ENCODE peak calls at places on chromosomes 4 and X, in seven cellular contexts. F is retinal pigment epithelial cell; O is ovary; C is CD8-positive, alpha-beta T cell; T is endothelial cell; U is choroid plexus epithelial cell; E is epithelial cell of esophagus. A is an unnamed sample.

GRCh38 chr4:159899596-159899995 is 796.7 kb downstream of the RAPGEF2 start:
- DNase-seq in O (no peak), F (no peak), T (no peak), U (no peak), E (no peak), C (no peak), A (no peak)

GRCh38 chr4:144683516-144683915 is 37.6 kb downstream of the HHIP start:
- DNase-seq in T (no peak), U (no peak), E (no peak), C (no peak), F (no peak), O (no peak), A (no peak)

GRCh38 chr4:83281326-83281725 is 3.3 kb downstream of the COQ2 start:
- DNase-seq in U (peak), T (no peak), O (no peak), C (no peak), E (no peak), F (no peak), A (no peak)

GRCh38 chrX:20479896-20480295 is 213.2 kb upstream of the RPS6KA3 start:
- DNase-seq in F (no peak), T (no peak), C (no peak), U (no peak), E (no peak), O (no peak), A (no peak)

GRCh38 chrX:39848900-39849299 is 248.9 kb downstream of the BCOR start:
- DNase-seq in O (no peak), T (no peak), E (no peak), C (no peak), F (no peak), U (peak), A (no peak)

GRCh38 chrX:71565634-71566033 is 12.6 kb upstream of the GCNA start:
- DNase-seq in E (no peak), U (peak), C (no peak), T (no peak), F (no peak), O (no peak), A (no peak)

GRCh38 chr4:156298230-156298629 is 344.6 kb upstream of the CTSO start:
- DNase-seq in E (peak), T (peak), U (peak), O (no peak), C (no peak), F (peak), A (no peak)

GRCh38 chrX:41779058-41779564 is 55.1 kb downstream of the GPR82 start:
- DNase-seq in F (peak), C (no peak), U (peak), T (no peak), O (no peak), E (peak), A (no peak)

GRCh38 chr4:174454815-174455473 is 67.3 kb downstream of the HPGD start:
- DNase-seq in U (no peak), T (no peak), E (no peak), O (no peak), F (no peak), C (no peak), A (no peak)

DNA sequence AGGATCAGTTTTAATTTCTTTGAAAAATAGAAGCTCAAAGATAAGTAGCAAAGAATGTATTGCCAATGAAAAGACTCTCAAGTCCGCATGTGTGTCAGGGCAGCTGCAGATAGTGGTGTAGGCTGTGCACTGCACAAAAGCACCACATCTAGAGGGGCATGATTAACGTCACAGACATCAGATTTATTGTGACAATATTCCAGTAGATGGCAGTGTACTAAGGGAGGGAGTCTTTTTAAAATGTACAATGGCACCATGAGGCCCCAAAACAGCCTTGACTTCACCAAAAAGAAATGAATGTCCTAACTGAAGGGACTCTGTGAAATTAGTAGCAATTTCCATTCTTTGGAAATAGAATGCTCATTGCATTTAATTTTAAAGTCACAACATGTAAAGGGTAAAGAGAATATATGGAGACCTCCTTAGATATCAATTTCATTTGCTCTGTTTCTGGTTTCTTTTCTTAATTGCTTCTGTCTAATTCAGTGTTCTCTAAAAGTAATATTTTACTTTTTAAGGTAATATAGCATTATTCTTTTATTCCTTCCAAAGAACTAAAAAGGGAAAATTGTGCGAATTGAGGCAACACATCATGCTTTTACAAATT is 98.4 kb downstream of the ZNF827 start:
- DNase-seq in C (no peak), U (peak), F (no peak), O (no peak), T (no peak), E (peak), A (no peak)
- TF ChIP-seq CTCF in C (peak), U (peak), F (peak), O (no peak), T (peak), E (peak), A (peak)

GRCh38 chrX:104486691-104487090 is 79.3 kb upstream of the IL1RAPL2 start:
- DNase-seq in O (no peak), E (peak), C (no peak), U (no peak), F (no peak), T (no peak), A (no peak)

DNA sequence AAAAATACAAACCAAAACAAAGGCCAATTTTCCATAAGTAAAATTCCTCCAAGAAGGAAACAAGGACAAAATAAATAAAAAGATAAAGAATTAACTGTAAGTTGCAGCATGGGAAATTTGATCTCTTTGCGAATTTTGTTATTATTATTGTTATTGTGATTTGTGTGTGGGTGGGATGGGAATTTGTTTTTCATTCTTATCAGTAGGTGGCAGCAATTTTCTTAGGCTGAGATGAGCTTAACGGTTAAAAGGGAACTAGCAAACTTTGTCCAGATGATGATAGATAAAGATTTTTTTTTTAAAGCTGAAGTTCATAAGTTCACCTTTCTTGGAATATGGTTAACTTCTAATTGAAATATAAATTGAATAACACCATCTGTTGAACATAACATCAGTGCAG is 83.2 kb upstream of the IL1RAPL2 start:
- DNase-seq in T (no peak), E (peak), O (no peak), C (no peak), F (no peak), U (peak), A (no peak)
- TF ChIP-seq CTCF in T (no peak), E (peak), O (no peak), C (no peak), F (peak), U (peak), A (no peak)

DNA sequence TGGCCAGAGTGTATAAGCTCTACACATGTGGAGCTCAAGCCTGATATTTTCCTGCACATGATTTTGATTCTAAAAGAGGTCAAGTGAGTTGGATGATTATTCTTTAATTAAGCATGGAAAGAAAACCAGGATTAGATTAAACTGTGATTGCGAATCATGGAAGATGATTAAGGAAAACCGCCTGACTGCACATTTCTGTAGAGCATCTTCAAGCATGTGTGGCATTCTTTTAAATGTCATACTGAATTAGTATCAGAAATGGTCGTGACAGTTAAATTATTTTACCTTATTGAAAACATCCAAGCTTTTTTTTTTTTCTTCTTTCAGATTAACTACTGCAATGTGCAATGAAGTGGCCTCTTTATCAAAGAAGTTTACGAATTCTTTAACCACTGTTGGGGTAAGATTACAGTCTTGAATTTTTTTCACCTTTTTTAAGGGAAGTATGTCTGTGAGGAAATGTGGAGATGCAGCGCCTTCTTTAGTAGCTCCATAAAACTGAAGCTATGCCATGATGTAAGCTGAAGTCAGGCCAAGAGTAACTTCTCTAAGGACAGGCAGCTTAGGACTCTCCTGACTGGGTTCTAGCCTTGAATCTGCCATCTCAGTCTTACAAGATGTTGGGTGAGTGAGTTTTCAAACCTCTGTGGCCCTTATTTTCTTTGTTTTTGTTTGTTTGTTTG is 67.9 kb downstream of the FAM114A1 start:
- DNase-seq in E (no peak), U (no peak), O (no peak), F (peak), T (no peak), C (no peak), A (no peak)
- TF ChIP-seq CTCF in E (no peak), U (no peak), O (no peak), F (no peak), T (no peak), C (no peak), A (no peak)

GRCh38 chr4:82219346-82219745 is 154.4 kb downstream of the HNRNPD start:
- DNase-seq in U (no peak), E (no peak), F (no peak), O (no peak), C (no peak), T (no peak), A (no peak)

GRCh38 chr4:82216231-82216630 is 157.6 kb downstream of the HNRNPD start:
- DNase-seq in E (no peak), F (no peak), T (no peak), U (no peak), O (no peak), C (no peak), A (no peak)

GRCh38 chr4:82215800-82216199 is 158.0 kb downstream of the HNRNPD start:
- DNase-seq in E (no peak), O (no peak), U (no peak), F (no peak), C (no peak), T (no peak), A (no peak)

GRCh38 chr4:82213485-82214162 is 160.2 kb downstream of the HNRNPD start:
- DNase-seq in O (no peak), T (no peak), F (no peak), U (no peak), C (peak), E (peak), A (no peak)

DNA sequence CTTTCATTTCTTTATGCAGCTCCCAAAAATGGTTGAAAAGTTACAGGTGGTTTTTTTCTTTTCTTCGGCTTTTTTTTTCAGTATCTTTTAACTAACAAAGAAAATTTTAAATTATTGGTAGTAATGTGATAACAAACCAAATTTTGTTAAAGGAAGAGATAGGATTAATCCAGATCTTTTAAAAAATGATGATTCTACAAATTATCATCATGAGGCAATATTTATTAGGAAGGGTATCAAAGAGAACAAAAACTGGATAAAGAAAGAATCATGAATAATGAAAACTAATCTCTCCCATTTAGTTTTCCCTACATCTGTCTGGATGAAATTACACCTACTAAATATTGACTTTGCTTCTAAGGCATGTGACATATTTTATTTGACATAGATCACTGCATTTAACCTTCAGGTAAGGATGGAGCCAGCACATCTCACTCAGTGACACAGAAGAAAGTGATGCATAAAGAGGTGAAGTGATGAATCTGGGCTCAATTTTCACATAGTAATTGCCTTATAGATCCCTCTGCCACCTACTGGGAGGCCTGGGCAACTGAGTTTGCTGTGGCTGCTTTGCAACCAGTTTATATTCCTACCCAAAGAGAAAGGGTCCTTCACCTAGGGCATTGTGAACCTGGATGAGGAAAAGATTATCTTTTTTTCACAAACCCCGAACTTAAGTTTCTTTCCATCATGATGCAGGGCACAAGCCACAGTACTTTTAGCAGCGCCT is 155.6 kb downstream of the HNRNPD start:
- DNase-seq in E (peak), T (no peak), U (peak), C (no peak), O (no peak), F (no peak), A (no peak)
- TF ChIP-seq CTCF in E (peak), T (no peak), U (peak), C (no peak), O (no peak), F (peak), A (peak)

DNA sequence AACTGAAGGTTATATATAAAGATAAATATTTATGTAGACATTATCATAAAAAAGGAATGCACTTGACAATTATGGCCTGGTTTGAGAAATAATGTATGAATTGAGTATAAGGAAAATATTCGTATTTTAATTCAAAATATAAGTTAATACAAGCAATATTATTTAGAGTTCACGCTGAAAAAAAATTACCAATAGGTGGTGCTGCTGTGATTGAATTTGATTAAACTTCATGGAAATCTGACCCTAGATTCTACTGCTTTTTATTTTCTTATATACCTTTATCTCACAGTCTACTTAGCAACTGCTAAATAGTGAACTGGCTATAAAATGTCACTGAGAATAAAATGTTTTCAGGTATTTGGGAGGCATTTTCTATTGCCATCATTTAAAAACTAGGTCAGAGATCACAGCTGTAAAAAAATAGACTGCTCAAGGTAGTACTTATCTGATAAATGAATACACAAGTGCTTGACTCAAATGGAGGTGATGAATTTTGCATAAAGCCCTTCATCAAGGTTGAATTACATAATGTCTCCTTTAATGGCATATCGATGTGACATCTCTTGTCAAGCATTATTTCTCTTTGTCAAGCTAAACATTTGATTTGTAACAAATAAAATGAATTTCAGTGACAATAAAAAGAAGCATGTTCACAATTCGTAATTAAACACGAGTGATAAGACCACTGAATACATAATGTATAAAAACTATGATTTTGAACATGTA is 1638.8 kb upstream of the PCDH7 start:
- DNase-seq in C (no peak), O (no peak), T (no peak), U (peak), F (no peak), E (peak), A (no peak)
- TF ChIP-seq CTCF in C (no peak), O (no peak), T (peak), U (peak), F (peak), E (peak), A (no peak)

GRCh38 chrX:68180501-68181061 is 252.7 kb downstream of the OPHN1 start:
- DNase-seq in O (no peak), F (no peak), U (no peak), E (no peak), C (no peak), T (no peak), A (no peak)

GRCh38 chrX:68179355-68179754 is 253.9 kb downstream of the OPHN1 start:
- DNase-seq in O (no peak), E (no peak), C (no peak), F (no peak), T (no peak), U (no peak), A (no peak)

GRCh38 chrX:68185161-68185560 is 248.1 kb downstream of the OPHN1 start:
- DNase-seq in T (no peak), F (no peak), O (no peak), U (peak), E (no peak), C (no peak), A (no peak)

GRCh38 chrX:68186552-68187262 is 246.6 kb downstream of the OPHN1 start:
- DNase-seq in F (no peak), T (no peak), C (no peak), E (peak), O (no peak), U (peak), A (no peak)

DNA sequence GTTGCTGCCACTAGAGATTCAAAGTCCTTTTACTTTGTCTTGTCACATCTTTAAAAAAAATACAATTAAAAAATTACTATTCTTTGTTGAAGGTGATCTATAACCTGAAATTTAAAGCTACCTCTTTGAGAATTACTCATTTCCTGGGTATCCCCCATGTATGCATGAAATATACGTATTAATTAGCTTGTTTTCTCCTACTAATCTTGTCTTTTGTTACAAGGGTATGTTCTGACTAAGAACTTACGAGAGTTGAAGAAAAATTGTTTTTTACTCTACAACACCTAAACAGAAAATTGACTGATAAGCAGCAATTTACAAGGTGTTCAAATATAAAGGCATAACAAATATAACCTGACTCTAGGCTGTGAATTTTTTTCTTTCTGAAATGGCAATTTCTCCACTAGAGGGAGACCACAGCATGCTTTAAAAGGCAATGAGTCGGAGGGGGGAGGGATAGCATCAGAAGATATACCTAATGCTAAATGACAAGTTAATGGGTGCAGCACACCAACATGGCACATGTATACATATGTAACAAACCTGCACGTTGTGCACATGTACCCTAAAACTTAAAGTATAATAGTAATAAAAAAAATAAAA is 249.6 kb downstream of the OPHN1 start:
- DNase-seq in E (peak), U (peak), O (no peak), T (no peak), C (no peak), F (no peak), A (no peak)
- TF ChIP-seq CTCF in E (peak), U (peak), O (no peak), T (peak), C (no peak), F (peak), A (peak)

DNA sequence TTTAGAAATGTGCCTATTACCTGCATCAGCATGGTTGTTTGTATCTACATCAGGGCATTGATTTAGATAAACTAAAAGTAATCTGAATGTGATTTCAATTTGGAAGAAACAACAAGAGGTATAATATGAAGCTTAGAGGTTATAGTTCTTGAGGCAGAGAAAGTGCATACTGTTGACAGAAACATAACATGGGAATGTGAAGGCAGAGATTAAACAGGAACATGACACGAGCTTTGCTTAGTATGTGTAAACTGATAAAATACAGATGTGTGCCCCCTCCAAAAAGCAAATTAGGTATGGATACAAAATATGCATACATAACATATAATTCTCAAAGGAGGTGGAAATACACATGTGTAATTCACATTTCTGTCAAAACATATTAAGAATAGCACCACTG is 1180.2 kb upstream of the ADGRL3 start:
- DNase-seq in U (no peak), T (no peak), O (no peak), E (no peak), F (no peak), C (no peak), A (no peak)
- TF ChIP-seq CTCF in U (no peak), T (no peak), O (no peak), E (no peak), F (no peak), C (no peak), A (no peak)

GRCh38 chr4:27129871-27130277 is 269.2 kb downstream of the STIM2 start:
- DNase-seq in E (no peak), U (peak), O (no peak), F (no peak), T (no peak), C (no peak), A (no peak)

GRCh38 chr4:27123769-27124124 is 263.1 kb downstream of the STIM2 start:
- DNase-seq in C (no peak), U (no peak), O (no peak), F (no peak), E (no peak), T (no peak), A (no peak)

GRCh38 chr4:27132497-27132896 is 271.9 kb downstream of the STIM2 start:
- DNase-seq in O (no peak), T (no peak), C (no peak), F (no peak), U (no peak), E (no peak), A (no peak)

GRCh38 chr4:27123050-27123768 is 262.6 kb downstream of the STIM2 start:
- DNase-seq in T (no peak), O (no peak), F (peak), E (no peak), U (no peak), C (no peak), A (no peak)

GRCh38 chr4:27128431-27128830 is 267.8 kb downstream of the STIM2 start:
- DNase-seq in O (no peak), F (no peak), T (no peak), E (no peak), U (no peak), C (no peak), A (no peak)
- TF ChIP-seq CTCF in O (no peak), F (no peak), T (no peak), E (no peak), U (no peak), C (no peak), A (no peak)